ENCODE peak calls at places on chromosomes 13 and 19, in four cellular contexts. G, S, U and Y are unnamed samples.

GRCh38 chr13:26785845-26786630 is 25.5 kb upstream of the GPR12 start:
- DNase-seq in G (peak; percentile 65), S (no peak), U (peak; percentile 25), Y (peak; percentile 67)

GRCh38 chr19:45729774-45730388 is 815 bp downstream of the FBXO46 start:
- DNase-seq in G (no peak), S (no peak), U (no peak), Y (peak; percentile 34)

GRCh38 chr13:79528356-79528755 is 47.4 kb downstream of the NDFIP2 start:
- DNase-seq in G (no peak), S (no peak), U (no peak), Y (no peak)

GRCh38 chr19:7920520-7921301 is 573 bp downstream of the SNAPC2 start:
- DNase-seq in G (peak; percentile 97), S (peak; percentile 94), U (peak; percentile 97), Y (peak; percentile 98)

GRCh38 chr13:70218618-70219017 is 110.4 kb upstream of the KLHL1 start:
- DNase-seq in G (no peak), S (no peak), U (no peak), Y (no peak)

GRCh38 chr19:51652266-51652665 is 5.6 kb upstream of the SIGLEC14 start:
- DNase-seq in G (no peak), S (no peak), U (no peak), Y (no peak)

GRCh38 chr19:19460761-19461265 is 54.5 kb downstream of the TSSK6 start:
- DNase-seq in G (no peak), S (no peak), U (peak; percentile 22), Y (no peak)

GRCh38 chr13:100707818-100708740 is 33.5 kb upstream of the TMTC4 start:
- DNase-seq in G (peak; percentile 31), S (no peak), U (no peak), Y (peak; percentile 54)

GRCh38 chr19:39351537-39352037 is 9.4 kb downstream of the SAMD4B start:
- DNase-seq in G (no peak), S (no peak), U (no peak), Y (no peak)

GRCh38 chr13:51894239-51894638 is 32.5 kb downstream of the CCDC70 start:
- DNase-seq in G (no peak), S (no peak), U (no peak), Y (peak; percentile 26)

GRCh38 chr19:50943074-50943828 is 9.6 kb downstream of the KLK5 start:
- DNase-seq in G (no peak), S (no peak), U (no peak), Y (no peak)

GRCh38 chr13:51603716-51604115 is 19.5 kb downstream of the WDFY2 start:
- DNase-seq in G (no peak), S (no peak), U (no peak), Y (no peak)

GRCh38 chr19:37468961-37469777 is at the start of gene ZNF570:
- DNase-seq in G (peak; percentile 91), S (peak; percentile 77), U (peak; percentile 85), Y (peak; percentile 89)

GRCh38 chr13:99380921-99381645 is 73.9 kb upstream of the GPR183 start:
- DNase-seq in G (no peak), S (no peak), U (no peak), Y (no peak)

GRCh38 chr13:34913040-34913439 is 29.0 kb upstream of the NBEA start:
- DNase-seq in G (peak; percentile 24), S (no peak), U (no peak), Y (no peak)

GRCh38 chr19:16920816-16921529 is 32.2 kb downstream of the F2RL3 start:
- DNase-seq in G (no peak), S (no peak), U (no peak), Y (peak; percentile 91)

GRCh38 chr19:41616785-41617621 is 9.9 kb downstream of the CEACAM4 start:
- DNase-seq in G (peak; percentile 33), S (no peak), U (no peak), Y (no peak)

GRCh38 chr13:66887088-66887487 is 343.0 kb downstream of the PCDH9 start:
- DNase-seq in G (no peak), S (no peak), U (no peak), Y (no peak)

GRCh38 chr13:30121244-30121643 is 186.1 kb downstream of the KATNAL1 start:
- DNase-seq in G (no peak), S (no peak), U (no peak), Y (no peak)

GRCh38 chr13:88329066-88329465 is 657.9 kb downstream of the SLITRK5 start:
- DNase-seq in G (no peak), S (no peak), U (no peak), Y (no peak)

GRCh38 chr19:43672061-43672679 is 2.2 kb upstream of the PLAUR start:
- DNase-seq in G (no peak), S (no peak), U (no peak), Y (no peak)

GRCh38 chr19:42207767-42208259 is 9.7 kb downstream of the DEDD2 start:
- DNase-seq in G (peak; percentile 67), S (no peak), U (no peak), Y (peak; percentile 93)

GRCh38 chr13:43293008-43293407 is 269.6 kb downstream of the DNAJC15 start:
- DNase-seq in G (no peak), S (no peak), U (no peak), Y (peak; percentile 6)

GRCh38 chr13:21676611-21677021 is 5.7 kb downstream of the FGF9 start:
- DNase-seq in G (no peak), S (peak; percentile 35), U (no peak), Y (peak; percentile 54)

GRCh38 chr19:11295180-11295579 is 780 bp upstream of the TSPAN16 start:
- DNase-seq in G (no peak), S (no peak), U (no peak), Y (no peak)

GRCh38 chr13:62704795-62705329 is 1289.2 kb upstream of the PCDH20 start:
- DNase-seq in G (no peak), S (no peak), U (no peak), Y (no peak)

GRCh38 chr19:49136771-49137171 is 17.4 kb downstream of the PPFIA3 start:
- DNase-seq in G (no peak), S (no peak), U (no peak), Y (no peak)

GRCh38 chr13:32024750-32025149 is 6.8 kb upstream of the FRY start:
- DNase-seq in G (no peak), S (no peak), U (no peak), Y (no peak)